ENCODE peak calls at places on chromosomes 6 and 20, in four cellular contexts. Y, H, T and N are unnamed samples.

GRCh38 chr6:45681860-45682488 is 304.2 kb upstream of the SUPT3H start:
- DNase-seq in T (peak; percentile 20), Y (peak; percentile 92), H (no peak), N (peak; percentile 43)

GRCh38 chr6:156167289-156168076 is 609.7 kb upstream of the ARID1B start:
- DNase-seq in T (no peak), Y (no peak), H (peak; percentile 42), N (no peak)

GRCh38 chr6:92767101-92767500 is 652.3 kb downstream of the EPHA7 start:
- DNase-seq in T (no peak), H (no peak), Y (no peak), N (no peak)

GRCh38 chr20:33132858-33133615 is 34.9 kb upstream of the BPIFA2 start:
- DNase-seq in T (no peak), H (no peak), Y (no peak), N (no peak)

GRCh38 chr6:87297115-87297514 is 25.3 kb upstream of the SMIM8 start:
- DNase-seq in T (no peak), Y (no peak), H (no peak), N (peak; percentile 37)

GRCh38 chr6:27668442-27669275 is 195.8 kb upstream of the ZNF184 start:
- DNase-seq in Y (peak; percentile 61), T (no peak), H (peak; percentile 78), N (peak; percentile 88)

GRCh38 chr6:16337280-16337975 is 99.0 kb downstream of the GMPR start:
- DNase-seq in T (peak; percentile 56), Y (peak; percentile 93), H (peak; percentile 95), N (peak; percentile 95)

GRCh38 chr20:21182832-21183563 is 57.1 kb downstream of the KIZ start:
- DNase-seq in Y (peak; percentile 80), T (no peak), H (peak; percentile 49), N (peak; percentile 87)

GRCh38 chr6:15916581-15916980 is 212.3 kb upstream of the MYLIP start:
- DNase-seq in T (no peak), Y (no peak), H (no peak), N (no peak)

GRCh38 chr6:94361304-94362060 is 942.1 kb upstream of the EPHA7 start:
- DNase-seq in T (peak; percentile 13), H (no peak), Y (no peak), N (no peak)

GRCh38 chr20:40160151-40160550 is 528.9 kb downstream of the MAFB start:
- DNase-seq in H (peak; percentile 20), T (peak; percentile 20), Y (peak; percentile 68), N (no peak)

GRCh38 chr20:2875690-2876203 is 2.5 kb downstream of the PTPRA start:
- DNase-seq in T (no peak), Y (no peak), H (no peak), N (no peak)

GRCh38 chr20:2878515-2878914 is 5.2 kb downstream of the PTPRA start:
- DNase-seq in H (no peak), Y (no peak), T (no peak), N (no peak)

GRCh38 chr20:2874456-2874855 is 1.2 kb downstream of the PTPRA start:
- DNase-seq in H (no peak), T (no peak), Y (peak; percentile 31), N (no peak)

GRCh38 chr20:2880650-2881049 is 7.4 kb downstream of the PTPRA start:
- DNase-seq in Y (no peak), H (no peak), T (no peak), N (no peak)

DNA sequence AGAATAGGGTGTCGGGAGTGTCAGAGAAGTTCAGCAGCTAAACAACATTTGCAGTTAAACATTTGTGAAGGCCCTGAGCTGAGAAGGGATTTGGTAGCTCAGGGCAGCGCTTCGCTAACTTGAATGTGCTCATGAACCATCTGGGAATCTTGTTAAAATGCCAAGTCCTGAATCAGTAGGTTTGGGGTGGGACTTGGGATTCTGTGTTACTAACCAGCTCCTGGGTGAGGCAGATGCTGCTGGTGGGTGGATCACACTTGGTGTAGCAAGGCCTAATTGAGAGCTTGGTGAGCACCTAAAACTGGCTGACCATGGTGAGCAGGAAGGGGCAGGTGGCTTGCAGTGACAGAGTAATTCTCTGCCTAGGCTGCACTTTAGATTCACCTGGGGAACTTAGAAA is 5.9 kb downstream of the PTPRA start:
- DNase-seq in H (no peak), Y (no peak), T (no peak), N (peak; percentile 88)
- H3K36me3 ChIP-seq in H (no peaks in the 10 kb centered on the region), Y (no peaks in the 10 kb centered on the region), T (no peaks in the 10 kb centered on the region), N (peaks cover 1% of the 10 kb centered on the region)

GRCh38 chr6:43355862-43356590 is 13.4 kb downstream of the ZNF318 start:
- DNase-seq in H (no peak), T (peak; percentile 29), Y (no peak), N (peak; percentile 2)

GRCh38 chr6:43361269-43361668 is 8.2 kb downstream of the ZNF318 start:
- DNase-seq in T (no peak), Y (no peak), H (no peak), N (no peak)

GRCh38 chr6:43359381-43359780 is 10.1 kb downstream of the ZNF318 start:
- DNase-seq in T (no peak), H (no peak), Y (no peak), N (no peak)

DNA sequence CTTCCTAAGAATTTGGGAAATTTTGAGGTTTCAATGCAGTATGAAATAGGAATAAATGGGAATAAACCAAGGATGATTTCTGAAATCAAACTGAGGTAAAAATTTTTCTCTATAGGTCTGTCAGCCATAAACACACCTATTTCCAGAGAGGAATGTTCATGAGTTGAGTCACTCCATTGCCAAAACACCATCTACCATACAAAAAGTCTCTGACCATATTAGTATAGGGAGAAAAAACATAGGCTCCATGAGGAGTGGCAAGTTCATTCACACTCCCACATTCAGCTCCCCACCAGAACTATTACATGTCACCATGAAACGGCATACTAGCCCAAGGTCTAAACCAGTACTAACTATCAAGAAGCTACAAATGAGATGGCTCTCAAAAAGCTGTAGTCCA is 9.6 kb downstream of the ZNF318 start:
- DNase-seq in T (no peak), H (no peak), Y (no peak), N (no peak)
- H3K36me3 ChIP-seq in T (no peaks in the 10 kb centered on the region), H (no peaks in the 10 kb centered on the region), Y (peaks cover 31% of the 10 kb centered on the region), N (peaks cover 8% of the 10 kb centered on the region)

DNA sequence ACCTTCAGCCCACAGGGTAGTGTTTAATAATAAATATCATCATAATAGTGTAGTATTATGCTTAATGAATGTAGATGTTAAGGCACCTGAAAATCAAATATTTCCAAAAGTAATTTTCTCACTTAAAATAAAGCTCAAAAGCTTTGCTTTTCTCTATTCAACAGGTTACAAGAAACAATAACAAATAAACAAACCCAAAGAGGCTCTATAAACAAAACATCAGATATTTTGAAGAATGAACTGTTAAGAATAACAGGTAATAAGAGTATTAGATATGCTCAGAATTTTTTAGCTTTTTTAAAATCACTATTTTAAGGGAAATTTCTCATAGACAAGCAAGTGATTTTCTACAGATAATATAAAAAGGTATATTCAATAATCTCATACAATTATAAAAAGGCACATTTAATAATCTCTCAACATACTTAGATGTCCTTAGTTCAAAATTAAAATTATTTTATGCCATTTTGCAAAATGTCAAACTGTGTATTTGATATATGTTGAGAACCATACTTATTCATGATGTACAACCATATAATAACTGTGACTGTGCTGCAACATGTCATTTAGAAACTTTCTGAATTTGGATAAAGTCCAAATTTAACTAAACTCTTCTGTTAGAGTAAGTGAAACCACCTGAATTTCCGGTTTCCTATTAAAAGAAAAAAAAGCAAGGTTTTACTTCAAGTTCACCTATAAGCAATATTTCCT is 35.8 kb downstream of the PHIP start:
- DNase-seq in T (no peak), Y (no peak), H (no peak), N (no peak)
- H3K36me3 ChIP-seq in T (no peaks in the 10 kb centered on the region), Y (peaks cover 3% of the 10 kb centered on the region), H (no peaks in the 10 kb centered on the region), N (no peaks in the 10 kb centered on the region)

DNA sequence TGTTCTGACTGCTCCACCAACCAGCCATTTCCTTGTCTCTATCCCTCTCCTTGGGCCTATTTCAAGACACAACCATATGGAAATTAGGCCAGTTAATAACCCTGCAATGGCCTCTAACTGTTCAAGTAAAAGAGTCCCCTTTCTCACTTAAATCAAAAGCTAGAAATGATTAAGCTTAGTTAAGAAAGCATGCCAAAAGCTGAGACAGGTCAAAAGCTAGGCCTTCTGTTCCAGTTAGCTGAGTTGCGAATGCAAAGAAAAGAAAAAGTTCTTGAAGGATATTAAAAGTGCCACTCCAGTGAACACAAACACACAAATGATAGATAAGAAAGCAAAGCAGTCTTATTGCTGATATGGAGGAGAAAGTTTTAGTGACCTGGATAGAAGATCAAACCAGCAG is 22.5 kb downstream of the SERINC1 start:
- DNase-seq in Y (no peak), T (no peak), H (no peak), N (no peak)
- H3K36me3 ChIP-seq in Y (peaks cover 10% of the 10 kb centered on the region), T (no peaks in the 10 kb centered on the region), H (no peaks in the 10 kb centered on the region), N (peaks cover 8% of the 10 kb centered on the region)

GRCh38 chr6:52527436-52527835 is 49.4 kb downstream of the TRAM2 start:
- DNase-seq in H (no peak), T (no peak), Y (no peak), N (no peak)

GRCh38 chr6:52529311-52529710 is 47.5 kb downstream of the TRAM2 start:
- DNase-seq in T (no peak), Y (no peak), H (no peak), N (no peak)

GRCh38 chr6:52524921-52525320 is 51.9 kb downstream of the TRAM2 start:
- DNase-seq in Y (no peak), T (no peak), H (no peak), N (no peak)

GRCh38 chr6:52523363-52524207 is 53.3 kb downstream of the TRAM2 start:
- DNase-seq in T (no peak), H (no peak), Y (no peak), N (no peak)

DNA sequence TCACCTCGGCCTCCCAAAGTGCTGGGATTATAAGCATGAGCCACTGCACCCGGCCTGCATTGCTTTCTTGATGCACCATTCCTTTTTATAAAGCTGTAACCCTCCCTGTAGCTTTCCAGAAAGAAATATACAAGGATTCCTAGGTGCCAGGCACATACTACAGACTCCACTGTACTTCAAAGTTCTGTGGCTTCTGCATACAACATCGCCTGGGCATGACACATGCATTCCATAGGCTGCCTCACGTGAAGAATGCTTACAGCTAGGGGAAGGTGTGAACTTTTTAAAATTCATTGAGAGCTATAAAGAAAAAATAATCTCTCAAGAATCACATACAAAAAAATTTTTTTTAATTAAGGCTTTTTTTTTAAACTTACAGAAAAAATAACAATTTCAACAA is 50.2 kb downstream of the TRAM2 start:
- DNase-seq in Y (peak; percentile 63), H (no peak), T (no peak), N (no peak)
- H3K36me3 ChIP-seq in Y (peaks cover 28% of the 10 kb centered on the region), H (no peaks in the 10 kb centered on the region), T (no peaks in the 10 kb centered on the region), N (peaks cover 14% of the 10 kb centered on the region)

DNA sequence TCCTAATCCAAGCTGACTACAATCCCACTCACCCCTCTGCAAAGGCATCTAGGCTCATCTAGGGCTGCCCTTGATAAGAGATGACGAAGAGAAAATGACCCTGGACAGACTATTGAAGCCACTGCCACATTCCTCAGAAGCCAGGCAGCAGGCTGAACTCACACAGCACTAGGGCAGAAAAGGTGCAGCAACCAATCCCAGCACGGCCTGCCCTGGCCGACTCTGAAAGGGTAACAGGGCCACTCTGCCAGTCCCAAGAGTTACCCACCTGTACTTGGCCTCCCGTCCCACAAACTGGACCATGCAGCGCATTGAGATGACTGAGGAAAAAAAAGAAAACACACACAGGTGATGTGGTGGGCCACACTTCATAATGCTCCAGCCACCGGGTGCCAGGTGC is 9.1 kb downstream of the MTCH1 start:
- DNase-seq in H (no peak), T (no peak), Y (no peak), N (no peak)
- H3K36me3 ChIP-seq in H (no peaks in the 10 kb centered on the region), T (peaks cover 11% of the 10 kb centered on the region), Y (peaks cover 63% of the 10 kb centered on the region), N (peaks cover 39% of the 10 kb centered on the region)

GRCh38 chr6:170575250-170575649 is 9.2 kb downstream of the PDCD2 start:
- DNase-seq in H (no peak), T (no peak), Y (peak; percentile 20), N (no peak)

GRCh38 chr6:170572704-170573466 is 11.6 kb downstream of the PDCD2 start:
- DNase-seq in H (no peak), T (no peak), Y (no peak), N (no peak)
- H3K36me3 ChIP-seq in H (no peaks in the 10 kb centered on the region), T (no peaks in the 10 kb centered on the region), Y (peaks cover 23% of the 10 kb centered on the region), N (peaks cover 5% of the 10 kb centered on the region)